ENCODE peak calls at places on chromosomes 12 and 14, in seven cellular contexts. M is glomerular endothelial cell, S is lower leg skin, Q is EL, D is foreskin melanocyte, L is IMR-90, P is NCI-H2029. K is an unnamed sample.

GRCh38 chr14:101253948-101254347 is 307.3 kb upstream of the DIO3 start:
- DNase-seq in M (no peak), S (no peak), Q (no peak), D (no peak), L (no peak), P (no peak), K (no peak)

GRCh38 chr14:59981564-59981963 is 61.6 kb downstream of the LRRC9 start:
- DNase-seq in M (no peak), S (no peak), Q (no peak), D (no peak), L (no peak), P (no peak), K (no peak)

GRCh38 chr14:95507174-95507573 is 9.3 kb downstream of the SYNE3 start:
- DNase-seq in M (no peak), S (peak; percentile 96), Q (peak; percentile 98), D (peak; percentile 92), L (peak; percentile 94), P (no peak), K (peak; percentile 92)

GRCh38 chr12:125346361-125346760 is 281.1 kb downstream of the AACS start:
- DNase-seq in M (no peak), S (no peak), Q (no peak), D (no peak), L (no peak), P (peak; percentile 82), K (no peak)

GRCh38 chr14:50394713-50395112 is 2.0 kb downstream of the CDKL1 start:
- DNase-seq in M (no peak), S (no peak), Q (no peak), D (no peak), L (no peak), P (no peak), K (no peak)

GRCh38 chr12:60501124-60501729 is 905.4 kb downstream of the SLC16A7 start:
- DNase-seq in M (no peak), S (no peak), Q (peak; percentile 2), D (no peak), L (no peak), P (peak; percentile 1), K (peak; percentile 97)

GRCh38 chr14:78863143-78863542 is 693.0 kb downstream of the NRXN3 start:
- DNase-seq in M (no peak), S (no peak), Q (peak; percentile 47), D (peak; percentile 27), L (peak; percentile 43), P (no peak), K (peak; percentile 77)

GRCh38 chr14:59273737-59274136 is 85.3 kb downstream of the DAAM1 start:
- DNase-seq in M (no peak), S (no peak), Q (no peak), D (no peak), L (no peak), P (no peak), K (no peak)

GRCh38 chr12:117045175-117045997 is 53.8 kb downstream of the TESC start:
- DNase-seq in M (no peak), S (no peak), Q (no peak), D (no peak), L (no peak), P (no peak), K (no peak)

GRCh38 chr14:31943861-31944255 is 133.2 kb upstream of the ARHGAP5 start:
- DNase-seq in M (no peak), S (no peak), Q (no peak), D (no peak), L (no peak), P (no peak), K (no peak)

GRCh38 chr12:42336286-42336685 is 10.3 kb downstream of the PPHLN1 start:
- DNase-seq in M (no peak), S (no peak), Q (no peak), D (no peak), L (no peak), P (no peak), K (no peak)

GRCh38 chr14:54568821-54569591 is 2.1 kb downstream of the SAMD4A start:
- DNase-seq in M (no peak), S (peak; percentile 88), Q (peak; percentile 73), D (no peak), L (peak; percentile 59), P (no peak), K (peak; percentile 50)

GRCh38 chr12:52877242-52877641 is 27.6 kb downstream of the KRT8 start:
- DNase-seq in M (no peak), S (no peak), Q (no peak), D (no peak), L (no peak), P (no peak), K (no peak)

GRCh38 chr12:47547077-47547476 is 158.8 kb downstream of the RPAP3 start:
- DNase-seq in M (peak; percentile 25), S (no peak), Q (peak; percentile 55), D (peak; percentile 42), L (peak; percentile 69), P (no peak), K (peak; percentile 45)

GRCh38 chr14:95530461-95531170 is 4.2 kb upstream of the GLRX5 start:
- DNase-seq in M (no peak), S (peak; percentile 56), Q (no peak), D (no peak), L (no peak), P (no peak), K (no peak)

GRCh38 chr12:119659289-119659897 is 8.5 kb upstream of the PRKAB1 start:
- DNase-seq in M (no peak), S (peak; percentile 14), Q (peak; percentile 21), D (no peak), L (peak; percentile 24), P (no peak), K (peak; percentile 37)

GRCh38 chr12:122862872-122863701 is 27.8 kb downstream of the HIP1R start:
- DNase-seq in M (no peak), S (no peak), Q (no peak), D (no peak), L (no peak), P (peak; percentile 95), K (no peak)

GRCh38 chr12:47753021-47754001 is 5.4 kb downstream of the RAPGEF3 start:
- DNase-seq in M (no peak), S (peak; percentile 95), Q (peak; percentile 58), D (peak; percentile 65), L (no peak), P (peak; percentile 46), K (peak; percentile 20)

GRCh38 chr12:112029326-112029725 is 16.1 kb downstream of the ERP29 start:
- DNase-seq in M (no peak), S (no peak), Q (no peak), D (no peak), L (no peak), P (no peak), K (no peak)

GRCh38 chr12:62840311-62840710 is 94.6 kb downstream of the PPM1H start:
- DNase-seq in M (no peak), S (no peak), Q (peak; percentile 38), D (no peak), L (no peak), P (no peak), K (no peak)

GRCh38 chr12:2833810-2834209 is 1.0 kb downstream of the NRIP2 start:
- DNase-seq in M (no peak), S (no peak), Q (no peak), D (no peak), L (no peak), P (no peak), K (no peak)

GRCh38 chr12:1540690-1541089 is 53.7 kb downstream of the FBXL14 start:
- DNase-seq in M (no peak), S (no peak), Q (no peak), D (no peak), L (peak; percentile 62), P (no peak), K (no peak)

GRCh38 chr12:120734210-120734609 is 8.6 kb downstream of the ACADS start:
- DNase-seq in M (no peak), S (no peak), Q (no peak), D (no peak), L (no peak), P (no peak), K (no peak)

GRCh38 chr12:690466-690865 is 27.2 kb upstream of the NINJ2 start:
- DNase-seq in M (no peak), S (no peak), Q (no peak), D (peak; percentile 23), L (no peak), P (peak; percentile 19), K (peak; percentile 17)

GRCh38 chr12:127562781-127563180 is 704.2 kb upstream of the TMEM132C start:
- DNase-seq in M (no peak), S (no peak), Q (no peak), D (no peak), L (no peak), P (no peak), K (no peak)

GRCh38 chr14:21748869-21749303 is 75.3 kb upstream of the OR4E1 start:
- DNase-seq in M (peak; percentile 12), S (no peak), Q (peak; percentile 47), D (peak; percentile 17), L (peak; percentile 31), P (no peak), K (peak; percentile 32)

GRCh38 chr12:125065753-125066570 is 727 bp downstream of the AACS start:
- DNase-seq in M (no peak), S (no peak), Q (no peak), D (no peak), L (no peak), P (no peak), K (no peak)

GRCh38 chr12:110858848-110859247 is 12.1 kb downstream of the CCDC63 start:
- DNase-seq in M (no peak), S (no peak), Q (no peak), D (no peak), L (no peak), P (no peak), K (no peak)

GRCh38 chr14:61334197-61334701 is 12.9 kb downstream of the PRKCH start:
- DNase-seq in M (no peak), S (no peak), Q (no peak), D (no peak), L (no peak), P (no peak), K (no peak)

GRCh38 chr12:46224401-46224800 is 44.4 kb downstream of the SLC38A1 start:
- DNase-seq in M (no peak), S (peak; percentile 89), Q (no peak), D (no peak), L (peak; percentile 39), P (no peak), K (peak; percentile 30)

GRCh38 chr12:84508325-84508861 is 404.2 kb downstream of the SLC6A15 start:
- DNase-seq in M (no peak), S (no peak), Q (peak; percentile 84), D (peak; percentile 16), L (peak; percentile 75), P (peak; percentile 18), K (peak; percentile 66)

GRCh38 chr14:82431031-82431430 is 897.4 kb upstream of the SEL1L start:
- DNase-seq in M (no peak), S (no peak), Q (no peak), D (no peak), L (no peak), P (no peak), K (peak; percentile 11)

GRCh38 chr12:51345681-51346080 is 798 bp downstream of the CELA1 start:
- DNase-seq in M (no peak), S (no peak), Q (peak; percentile 40), D (no peak), L (peak; percentile 16), P (no peak), K (peak; percentile 84)

GRCh38 chr12:19712041-19712440 is 272.7 kb downstream of the AEBP2 start:
- DNase-seq in M (peak; percentile 56), S (no peak), Q (peak; percentile 82), D (peak; percentile 52), L (peak; percentile 94), P (no peak), K (peak; percentile 61)

GRCh38 chr12:46664771-46665287 is 161.0 kb downstream of the SLC38A4 start:
- DNase-seq in M (no peak), S (no peak), Q (peak; percentile 88), D (peak; percentile 81), L (peak; percentile 96), P (peak; percentile 40), K (peak; percentile 78)

GRCh38 chr12:31712877-31713276 is 15.9 kb downstream of the AMN1 start:
- DNase-seq in M (no peak), S (no peak), Q (no peak), D (no peak), L (no peak), P (no peak), K (no peak)

GRCh38 chr14:50943261-50943942 is 881 bp downstream of the PYGL start:
- DNase-seq in M (no peak), S (peak; percentile 92), Q (peak; percentile 69), D (no peak), L (peak; percentile 28), P (no peak), K (peak; percentile 72)

GRCh38 chr12:52870361-52871290 is 21.8 kb upstream of the KRT78 start:
- DNase-seq in M (no peak), S (peak; percentile 95), Q (peak; percentile 61), D (no peak), L (peak; percentile 25), P (no peak), K (peak; percentile 79)

K was measured in astrocyte of the hippocampus.